ENCODE peak calls at places on chromosomes 2 and 18, in ten cellular contexts. X is fibroblast of the aortic adventitia; E is progenitor cell of endocrine pancreas; B is CD8-positive, alpha-beta T cell; M is endothelial cell; Z is thyroid gland; N is mammary epithelial cell; R is astrocyte of the spinal cord; L is psoas muscle; C is fibroblast of villous mesenchyme. U is an unnamed sample.

GRCh38 chr2:128801581-128801980 is 482.9 kb upstream of the HS6ST1 start:
- DNase-seq in X (no peak), E (no peak), B (no peak), M (no peak), Z (no peak), N (no peak), R (no peak), L (no peak), C (no peak), U (no peak)

GRCh38 chr2:187547353-187547979 is 6.8 kb downstream of the TFPI start:
- DNase-seq in X (peak), E (no peak), B (no peak), M (no peak), Z (no peak), N (peak), R (peak), L (peak), C (peak), U (peak)

GRCh38 chr2:177464549-177464948 is 72.0 kb downstream of the AGPS start:
- DNase-seq in X (no peak), E (no peak), B (no peak), M (no peak), Z (no peak), N (no peak), R (peak), L (no peak), C (no peak), U (peak)

GRCh38 chr2:38436227-38436664 is 59.2 kb upstream of the ATL2 start:
- DNase-seq in X (no peak), E (no peak), B (no peak), M (no peak), Z (peak), N (peak), R (no peak), L (no peak), C (no peak), U (no peak)

GRCh38 chr18:2883137-2883671 is 36.4 kb downstream of the EMILIN2 start:
- DNase-seq in X (no peak), E (no peak), B (peak), M (no peak), Z (peak), N (no peak), R (no peak), L (no peak), C (no peak), U (no peak)

GRCh38 chr2:229485782-229486181 is 214.7 kb upstream of the PID1 start:
- DNase-seq in X (no peak), E (no peak), B (no peak), M (no peak), Z (no peak), N (no peak), R (no peak), L (no peak), C (no peak), U (no peak)

GRCh38 chr2:53753036-53753435 is 14.6 kb upstream of the CHAC2 start:
- DNase-seq in X (no peak), E (no peak), B (no peak), M (no peak), Z (no peak), N (no peak), R (no peak), L (no peak), C (no peak), U (no peak)

GRCh38 chr2:179936654-179937053 is 70.4 kb downstream of the CWC22 start:
- DNase-seq in X (no peak), E (peak), B (no peak), M (peak), Z (no peak), N (peak), R (no peak), L (no peak), C (peak), U (peak)

GRCh38 chr2:218259099-218259921 is 1.5 kb upstream of the GPBAR1 start:
- DNase-seq in X (peak), E (no peak), B (no peak), M (no peak), Z (no peak), N (no peak), R (peak), L (peak), C (peak), U (peak)

GRCh38 chr2:97966545-97967215 is 29.1 kb downstream of the TMEM131 start:
- DNase-seq in X (no peak), E (no peak), B (no peak), M (no peak), Z (no peak), N (peak), R (no peak), L (no peak), C (no peak), U (peak)

GRCh38 chr2:219555956-219556355 is 12.1 kb downstream of the TMEM198 start:
- DNase-seq in X (no peak), E (no peak), B (no peak), M (no peak), Z (no peak), N (no peak), R (no peak), L (no peak), C (no peak), U (no peak)

GRCh38 chr2:197107291-197108269 is 181.1 kb upstream of the PGAP1 start:
- DNase-seq in X (peak), E (no peak), B (no peak), M (peak), Z (no peak), N (no peak), R (peak), L (peak), C (peak), U (no peak)

GRCh38 chr2:241308267-241308666 is 7.2 kb downstream of the HDLBP start:
- DNase-seq in X (peak), E (no peak), B (no peak), M (no peak), Z (no peak), N (no peak), R (peak), L (no peak), C (no peak), U (no peak)

GRCh38 chr2:96747061-96747460 is 7.2 kb upstream of the LMAN2L start:
- DNase-seq in X (no peak), E (no peak), B (no peak), M (no peak), Z (no peak), N (no peak), R (no peak), L (no peak), C (peak), U (no peak)

GRCh38 chr18:37481491-37481890 is 84.1 kb downstream of the CELF4 start:
- DNase-seq in X (no peak), E (no peak), B (no peak), M (no peak), Z (no peak), N (peak), R (no peak), L (no peak), C (no peak), U (peak)

DNA sequence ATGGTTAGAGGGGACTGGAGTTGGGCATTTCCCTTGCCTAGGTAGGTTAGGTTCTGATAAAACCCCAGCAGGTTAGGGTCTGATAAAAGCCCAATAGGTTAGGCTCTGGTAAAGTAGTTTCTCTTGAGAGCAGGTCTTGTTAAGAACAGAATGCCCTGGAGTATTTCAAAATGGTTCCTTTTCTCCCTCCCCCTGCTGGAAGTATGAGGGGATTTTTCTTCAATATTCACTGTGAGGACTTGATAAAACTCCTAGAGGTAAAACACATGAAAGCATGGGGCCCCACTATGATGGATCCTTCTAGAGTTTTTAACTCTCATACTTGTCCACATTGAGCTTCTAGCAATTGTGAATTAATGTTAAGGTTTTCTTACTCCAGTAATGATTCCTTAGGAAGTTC is 27.6 kb downstream of the ANKAR start:
- DNase-seq in X (no peak), E (no peak), B (no peak), M (no peak), Z (no peak), N (no peak), R (peak), L (no peak), C (peak), U (no peak)
- TF ChIP-seq CTCF in X (peak), E (peak), B (no peak), M (peak), Z (no peak), N (no peak), R (peak), L (no peak), C (peak), U (no peak)

GRCh38 chr2:189421644-189422043 is 19.6 kb upstream of the WDR75 start:
- DNase-seq in X (peak), E (no peak), B (no peak), M (no peak), Z (peak), N (peak), R (peak), L (no peak), C (peak), U (peak)
- TF ChIP-seq CTCF in X (no peak), E (no peak), B (no peak), M (no peak), Z (no peak), N (no peak), R (peak), L (no peak), C (peak), U (no peak)

DNA sequence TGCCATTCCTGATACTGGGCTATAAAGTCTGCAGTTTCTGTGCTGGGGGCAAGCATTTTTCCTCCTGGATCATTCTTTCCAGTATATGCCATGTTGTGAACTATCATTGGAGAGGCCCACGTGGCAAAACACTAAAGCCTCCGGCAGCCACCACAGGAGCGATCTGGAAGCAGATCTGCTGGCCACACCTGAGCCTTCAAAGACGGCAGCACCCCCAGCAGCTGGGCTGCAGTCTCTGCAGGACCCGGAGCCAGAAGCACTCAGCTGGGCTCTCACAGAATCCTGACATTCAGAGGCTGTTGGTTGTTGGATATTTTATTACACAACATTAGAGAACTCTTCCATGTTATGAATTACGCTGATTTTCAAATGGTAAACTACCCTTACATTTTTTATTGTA is 100.9 kb downstream of the SNTG2 start:
- DNase-seq in X (no peak), E (no peak), B (no peak), M (no peak), Z (no peak), N (no peak), R (no peak), L (no peak), C (no peak), U (no peak)
- TF ChIP-seq CTCF in X (no peak), E (no peak), B (no peak), M (no peak), Z (no peak), N (no peak), R (no peak), L (no peak), C (no peak), U (no peak)

DNA sequence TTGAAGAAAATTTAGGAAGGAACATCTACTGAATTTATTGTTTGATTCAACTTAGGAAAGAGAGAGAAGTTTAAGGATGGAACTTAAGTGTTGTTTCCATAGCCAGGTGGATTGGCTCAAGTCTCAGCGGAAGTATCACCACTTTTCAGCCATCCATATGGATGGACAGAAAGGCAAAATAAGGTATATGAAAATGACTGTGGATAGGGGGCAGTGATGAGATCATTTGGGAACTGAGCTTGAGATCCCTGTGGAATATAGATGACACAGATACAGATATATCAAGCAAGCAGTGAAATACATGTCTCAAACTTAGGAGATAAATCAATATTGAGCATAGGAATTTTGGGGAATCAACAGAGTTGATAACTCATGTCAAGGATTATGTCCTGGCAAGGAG is 1462.7 kb upstream of the NXPH2 start:
- DNase-seq in X (no peak), E (no peak), B (no peak), M (no peak), Z (no peak), N (no peak), R (no peak), L (no peak), C (no peak), U (peak)
- TF ChIP-seq CTCF in X (no peak), E (no peak), B (no peak), M (no peak), Z (no peak), N (peak), R (no peak), L (no peak), C (no peak), U (no peak)

U was measured in epithelial cell of esophagus.